ENCODE peak calls at places on chromosome 18, in six cellular contexts. S, C, F, P, U and L are unnamed samples.

GRCh38 chr18:10442551-10442971 is 11.9 kb upstream of the APCDD1 start:
- DNase-seq in S (no peak), C (no peak), F (no peak), P (no peak), U (no peak), L (no peak)

GRCh38 chr18:10213526-10213925 is 240.9 kb upstream of the APCDD1 start:
- DNase-seq in S (peak), C (no peak), F (no peak), P (no peak), U (no peak), L (no peak)

GRCh38 chr18:60556326-60556725 is 183.8 kb upstream of the MC4R start:
- DNase-seq in S (no peak), C (no peak), F (no peak), P (no peak), U (no peak), L (no peak)

GRCh38 chr18:33870059-33870458 is 292.0 kb downstream of the ASXL3 start:
- DNase-seq in S (no peak), C (no peak), F (no peak), P (no peak), U (no peak), L (no peak)

GRCh38 chr18:21740724-21741510 is at the start of gene MIB1:
- DNase-seq in S (no peak), C (peak), F (peak), P (no peak), U (peak), L (peak)

GRCh38 chr18:26483633-26484032 is 64.7 kb downstream of the KCTD1 start:
- DNase-seq in S (no peak), C (no peak), F (no peak), P (no peak), U (no peak), L (no peak)

GRCh38 chr18:37122877-37123276 is 293.9 kb downstream of the KIAA1328 start:
- DNase-seq in S (no peak), C (no peak), F (no peak), P (no peak), U (no peak), L (no peak)

GRCh38 chr18:76953186-76953982 is 131.0 kb downstream of the ZNF236 start:
- DNase-seq in S (no peak), C (no peak), F (peak), P (no peak), U (no peak), L (no peak)

GRCh38 chr18:30632058-30632718 is 410.4 kb downstream of the DSC3 start:
- DNase-seq in S (no peak), C (no peak), F (no peak), P (no peak), U (no peak), L (no peak)

GRCh38 chr18:50358844-50359243 is 16.0 kb upstream of the SKA1 start:
- DNase-seq in S (no peak), C (no peak), F (no peak), P (no peak), U (no peak), L (no peak)

GRCh38 chr18:3595282-3596273 is 145.6 kb downstream of the TGIF1 start:
- DNase-seq in S (peak), C (peak), F (no peak), P (no peak), U (no peak), L (no peak)

GRCh38 chr18:8525692-8526091 is 83.5 kb upstream of the RAB12 start:
- DNase-seq in S (no peak), C (no peak), F (no peak), P (no peak), U (peak), L (no peak)

GRCh38 chr18:49340446-49340845 is 120.0 kb downstream of the DYM start:
- DNase-seq in S (no peak), C (no peak), F (no peak), P (no peak), U (no peak), L (no peak)

GRCh38 chr18:33560686-33561370 is 17.2 kb upstream of the ASXL3 start:
- DNase-seq in S (peak), C (no peak), F (no peak), P (no peak), U (no peak), L (no peak)

GRCh38 chr18:12679183-12679786 is 21.4 kb upstream of the SPIRE1 start:
- DNase-seq in S (no peak), C (no peak), F (peak), P (no peak), U (no peak), L (no peak)

GRCh38 chr18:32373995-32374394 is 96.7 kb downstream of the GAREM1 start:
- DNase-seq in S (no peak), C (no peak), F (no peak), P (no peak), U (no peak), L (no peak)

GRCh38 chr18:36295880-36296301 is 1.6 kb upstream of the FHOD3 start:
- DNase-seq in S (no peak), C (no peak), F (no peak), P (no peak), U (no peak), L (no peak)

GRCh38 chr18:59063912-59064311 is 75.8 kb upstream of the SEC11C start:
- DNase-seq in S (no peak), C (no peak), F (no peak), P (no peak), U (no peak), L (no peak)

GRCh38 chr18:23198217-23198845 is 63.0 kb downstream of the CABLES1 start:
- DNase-seq in S (no peak), C (no peak), F (no peak), P (no peak), U (no peak), L (no peak)

GRCh38 chr18:41666251-41666650 is 288.8 kb upstream of the PIK3C3 start:
- DNase-seq in S (no peak), C (no peak), F (no peak), P (no peak), U (no peak), L (no peak)

GRCh38 chr18:36155960-36156757 is 26.5 kb downstream of the ELP2 start:
- DNase-seq in S (no peak), C (no peak), F (no peak), P (no peak), U (no peak), L (no peak)

GRCh38 chr18:35581555-35582309 is at the start of gene GALNT1:
- DNase-seq in S (peak), C (peak), F (peak), P (no peak), U (peak), L (no peak)

GRCh38 chr18:54215069-54215468 is 9.4 kb downstream of the MBD2 start:
- DNase-seq in S (no peak), C (no peak), F (no peak), P (no peak), U (no peak), L (no peak)

GRCh38 chr18:59897321-59897954 is 2.4 kb upstream of the PMAIP1 start:
- DNase-seq in S (no peak), C (no peak), F (no peak), P (no peak), U (no peak), L (no peak)

GRCh38 chr18:58417752-58418151 is 211.1 kb downstream of the ALPK2 start:
- DNase-seq in S (no peak), C (no peak), F (no peak), P (no peak), U (no peak), L (no peak)

GRCh38 chr18:67232991-67233390 is 283.5 kb downstream of the DSEL start:
- DNase-seq in S (no peak), C (no peak), F (no peak), P (no peak), U (no peak), L (no peak)

GRCh38 chr18:770583-770961 is 41.5 kb downstream of the YES1 start:
- DNase-seq in S (no peak), C (no peak), F (no peak), P (no peak), U (no peak), L (no peak)

DNA sequence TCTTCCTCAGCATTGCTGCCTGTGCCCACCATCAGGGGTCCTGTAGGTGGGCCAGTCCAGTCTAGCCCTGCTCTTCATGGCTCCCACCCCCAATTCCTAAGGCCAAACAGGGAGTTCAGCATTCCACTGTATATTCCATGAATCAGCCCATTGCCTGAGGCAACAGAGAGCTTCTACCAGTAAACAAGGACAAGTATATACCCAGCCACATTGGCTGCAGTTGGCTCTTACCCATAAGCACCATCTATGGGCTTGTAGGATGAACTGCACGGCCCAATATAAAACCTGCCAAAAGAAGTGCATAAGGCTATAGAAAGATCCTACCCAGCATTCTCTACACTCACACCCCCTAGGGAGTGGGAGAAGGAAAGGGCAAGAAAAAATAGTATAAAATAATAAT is 95.1 kb upstream of the SALL3 start:
- DNase-seq in S (no peak), C (no peak), F (no peak), P (no peak), U (no peak), L (no peak)
- TF ChIP-seq CTCF in S (no peak), C (no peak), F (no peak), P (no peak), U (peak), L (peak)

DNA sequence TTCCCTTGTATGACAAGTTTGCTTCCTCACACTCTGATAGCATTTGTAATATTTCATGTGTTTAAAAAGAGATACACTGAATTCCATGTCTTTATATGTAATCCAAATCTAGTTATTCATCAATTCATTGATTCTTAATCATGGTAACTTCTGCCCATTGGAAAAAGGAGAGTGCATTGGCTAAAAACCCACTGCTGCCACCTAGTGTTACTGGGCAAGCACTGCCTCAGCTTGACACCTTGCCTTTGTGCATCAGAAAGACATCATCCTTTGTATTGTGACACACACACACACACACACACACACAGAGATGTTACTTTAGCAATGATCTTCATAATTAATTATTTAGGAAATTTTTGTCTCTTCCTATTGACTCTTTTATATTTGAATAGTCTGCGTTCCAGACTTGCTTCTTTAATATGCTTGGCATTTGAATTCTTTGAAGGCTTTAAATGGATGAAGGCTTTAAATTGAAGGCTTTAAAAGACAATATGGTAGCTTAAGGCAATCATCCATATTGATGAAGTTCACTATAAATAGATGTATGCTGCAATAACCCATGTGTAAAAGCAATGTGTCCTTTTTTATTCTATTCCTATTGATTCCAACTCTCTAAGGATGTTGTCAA is 414.2 kb upstream of the CHST9 start:
- DNase-seq in S (peak), C (peak), F (peak), P (no peak), U (peak), L (no peak)
- TF ChIP-seq CTCF in S (peak), C (peak), F (peak), P (peak), U (peak), L (peak)

GRCh38 chr18:55322176-55322735 is 265.7 kb downstream of the TCF4 start:
- DNase-seq in S (peak), C (peak), F (peak), P (peak), U (peak), L (peak)
- TF ChIP-seq CTCF in S (no peak), C (no peak), F (peak), P (no peak), U (no peak), L (peak)

GRCh38 chr18:46518438-46518837 is 138.6 kb downstream of the LOXHD1 start:
- DNase-seq in S (no peak), C (no peak), F (peak), P (no peak), U (no peak), L (no peak)
- TF ChIP-seq CTCF in S (no peak), C (no peak), F (peak), P (no peak), U (no peak), L (peak)

GRCh38 chr18:48317781-48318381 is 91.3 kb downstream of the ZBTB7C start:
- DNase-seq in S (no peak), C (no peak), F (no peak), P (no peak), U (no peak), L (no peak)
- TF ChIP-seq CTCF in S (peak), C (no peak), F (no peak), P (no peak), U (peak), L (peak)

DNA sequence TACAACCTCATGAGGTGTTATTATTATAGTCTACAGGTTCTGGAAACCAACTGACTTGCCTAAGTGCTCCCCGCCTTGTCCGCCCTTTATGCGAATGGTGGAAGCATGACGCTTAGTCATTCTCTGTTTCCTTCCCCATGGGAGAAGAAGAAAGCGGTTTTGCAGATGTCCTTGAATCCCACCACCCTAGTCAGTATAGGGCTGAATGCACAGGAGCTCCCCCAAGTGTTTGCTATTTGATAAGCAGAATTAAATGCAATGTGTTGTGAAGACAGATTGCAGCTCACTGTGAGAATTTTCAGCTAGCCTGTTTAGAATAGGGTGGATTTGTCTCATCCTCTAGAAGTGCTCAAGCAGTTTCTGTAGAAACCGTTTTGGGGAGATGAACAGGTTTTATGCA is 652.0 kb downstream of the DCC start:
- DNase-seq in S (no peak), C (no peak), F (no peak), P (no peak), U (no peak), L (no peak)
- TF ChIP-seq CTCF in S (no peak), C (no peak), F (no peak), P (no peak), U (peak), L (peak)